ENCODE peak calls at places on chromosomes 13 and 19, in five cellular contexts. O, M, Z, V and L are unnamed samples.

GRCh38 chr13:114077938-114078335 is 54.5 kb downstream of the RASA3 start:
- DNase-seq in O (no peak), M (no peak), Z (no peak), V (peak; percentile 20), L (no peak)

GRCh38 chr13:78160793-78161192 is 242.2 kb upstream of the EDNRB start:
- DNase-seq in O (no peak), M (no peak), Z (no peak), V (no peak), L (no peak)

GRCh38 chr19:45298264-45298663 is 24.4 kb downstream of the CKM start:
- DNase-seq in O (no peak), M (no peak), Z (no peak), V (no peak), L (no peak)

GRCh38 chr13:80363890-80364503 is 23.1 kb upstream of the SPRY2 start:
- DNase-seq in O (peak; percentile 18), M (no peak), Z (no peak), V (no peak), L (no peak)

GRCh38 chr13:60936281-60936680 is 479.4 kb downstream of the PCDH20 start:
- DNase-seq in O (no peak), M (no peak), Z (no peak), V (no peak), L (no peak)

GRCh38 chr19:54502518-54503048 is at the start of gene LAIR2:
- DNase-seq in O (no peak), M (no peak), Z (no peak), V (no peak), L (no peak)

GRCh38 chr13:40916207-40916998 is 102.7 kb downstream of the ELF1 start:
- DNase-seq in O (no peak), M (no peak), Z (no peak), V (no peak), L (no peak)

GRCh38 chr19:33654840-33655508 is 33.2 kb downstream of the CHST8 start:
- DNase-seq in O (no peak), M (no peak), Z (no peak), V (no peak), L (no peak)

GRCh38 chr13:96075953-96076543 is 13.9 kb upstream of the HS6ST3 start:
- DNase-seq in O (peak; percentile 12), M (no peak), Z (no peak), V (no peak), L (no peak)

GRCh38 chr19:14366529-14366928 is 14.7 kb upstream of the ADGRE5 start:
- DNase-seq in O (peak; percentile 69), M (peak; percentile 92), Z (peak; percentile 98), V (peak; percentile 77), L (peak; percentile 46)

GRCh38 chr13:61410669-61411297 is 4.9 kb downstream of the PCDH20 start:
- DNase-seq in O (peak; percentile 5), M (peak; percentile 2), Z (no peak), V (peak; percentile 9), L (no peak)

GRCh38 chr19:35048911-35049411 is 7.4 kb downstream of the HPN start:
- DNase-seq in O (no peak), M (no peak), Z (no peak), V (no peak), L (no peak)

GRCh38 chr19:28633223-28634030 is 579.5 kb downstream of the UQCRFS1 start:
- DNase-seq in O (no peak), M (no peak), Z (no peak), V (peak; percentile 76), L (peak; percentile 72)

GRCh38 chr13:30341815-30342570 is 34.6 kb upstream of the KATNAL1 start:
- DNase-seq in O (no peak), M (peak; percentile 44), Z (no peak), V (no peak), L (no peak)

GRCh38 chr13:37106642-37107041 is 1.2 kb upstream of the CSNK1A1L start:
- DNase-seq in O (no peak), M (no peak), Z (no peak), V (no peak), L (no peak)

GRCh38 chr13:19888799-19889198 is 25.4 kb upstream of the ZMYM5 start:
- DNase-seq in O (no peak), M (no peak), Z (no peak), V (no peak), L (no peak)

GRCh38 chr13:39786091-39786490 is 130.6 kb downstream of the COG6 start:
- DNase-seq in O (no peak), M (no peak), Z (no peak), V (no peak), L (no peak)

GRCh38 chr13:39789451-39789850 is 134.0 kb downstream of the COG6 start:
- DNase-seq in O (no peak), M (no peak), Z (no peak), V (no peak), L (no peak)

GRCh38 chr13:39784347-39784746 is 128.9 kb downstream of the COG6 start:
- DNase-seq in O (no peak), M (no peak), Z (no peak), V (no peak), L (no peak)

GRCh38 chr13:39787086-39787487 is 131.6 kb downstream of the COG6 start:
- DNase-seq in O (no peak), M (no peak), Z (no peak), V (no peak), L (no peak)

DNA sequence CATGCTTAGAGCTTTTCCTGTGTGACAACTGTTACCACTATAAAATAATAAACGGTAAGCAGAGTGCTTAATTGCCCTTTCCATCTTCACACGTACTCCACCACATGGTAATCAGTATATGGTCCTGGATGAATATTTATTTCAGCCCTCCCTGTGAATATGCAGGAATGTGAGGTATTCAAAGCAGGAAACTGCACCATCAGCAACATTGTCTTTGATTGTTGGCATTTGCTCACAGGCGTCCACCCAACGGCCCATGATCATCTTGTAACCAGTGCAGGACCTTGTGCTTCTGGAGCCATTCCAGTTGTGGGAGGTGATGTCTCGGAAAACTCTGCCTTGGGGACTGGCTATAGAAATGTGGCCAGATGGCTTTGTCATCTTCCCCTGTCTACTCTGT is 132.6 kb downstream of the COG6 start:
- DNase-seq in O (no peak), M (no peak), Z (no peak), V (no peak), L (no peak)
- H3K79me2 ChIP-seq in O (no peaks in the 10 kb centered on the region), M (no peaks in the 10 kb centered on the region), Z (no peaks in the 10 kb centered on the region), V (no peaks in the 10 kb centered on the region), L (no peaks in the 10 kb centered on the region)

GRCh38 chr19:4794971-4795370 is 3.4 kb downstream of the FEM1A start:
- DNase-seq in O (no peak), M (no peak), Z (no peak), V (no peak), L (no peak)
- TF ChIP-seq ZNF274 in O (no peak), M (no peak), Z (no peak), V (no peak), L (no peak)

GRCh38 chr13:27148900-27149299 is 22.7 kb downstream of the USP12 start:
- DNase-seq in O (no peak), M (no peak), Z (no peak), V (no peak), L (no peak)

GRCh38 chr13:27151798-27152599 is 19.6 kb downstream of the USP12 start:
- DNase-seq in O (peak; percentile 55), M (no peak), Z (no peak), V (no peak), L (no peak)

GRCh38 chr13:27141746-27142145 is 29.9 kb downstream of the USP12 start:
- DNase-seq in O (no peak), M (no peak), Z (no peak), V (no peak), L (no peak)

GRCh38 chr13:27149702-27150101 is 21.9 kb downstream of the USP12 start:
- DNase-seq in O (no peak), M (no peak), Z (no peak), V (no peak), L (no peak)

DNA sequence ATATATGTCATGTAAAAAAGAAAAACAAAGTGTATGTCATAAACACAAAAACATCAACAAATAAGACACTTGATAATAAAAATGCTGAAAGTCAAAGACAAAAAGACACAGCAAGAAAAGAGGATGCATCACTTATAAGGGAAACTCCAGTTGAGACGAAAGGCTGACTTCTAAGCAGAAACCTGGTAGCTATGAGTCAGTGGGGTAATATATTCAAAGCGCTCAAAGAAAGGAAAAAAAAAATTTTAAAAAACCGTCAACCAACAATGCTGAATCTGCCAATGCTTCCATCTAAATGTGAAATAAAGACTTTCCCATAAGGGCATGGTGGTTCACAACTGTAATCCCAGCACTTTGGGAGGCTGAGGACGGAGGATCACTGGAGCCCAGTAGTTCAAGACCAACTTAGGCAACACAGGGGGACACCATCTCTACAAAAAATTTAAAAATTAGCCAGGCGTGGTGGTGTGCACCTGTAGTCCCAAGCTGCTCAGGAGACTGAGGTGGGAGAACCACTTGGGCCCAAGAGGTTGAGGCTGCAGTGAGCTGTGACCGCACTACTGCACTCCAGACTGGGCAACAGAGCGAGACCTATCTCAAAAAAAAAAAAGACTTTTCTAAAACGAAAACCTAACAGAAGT is 24.0 kb downstream of the USP12 start:
- DNase-seq in O (no peak), M (no peak), Z (peak; percentile 74), V (no peak), L (no peak)
- H3K79me2 ChIP-seq in O (peaks cover 78% of the 10 kb centered on the region), M (peaks cover 97% of the 10 kb centered on the region), Z (peaks cover 86% of the 10 kb centered on the region), V (peaks cover 90% of the 10 kb centered on the region), L (peaks cover 93% of the 10 kb centered on the region)

GRCh38 chr13:44618326-44618725 is 42.2 kb upstream of the TSC22D1 start:
- DNase-seq in O (no peak), M (no peak), Z (no peak), V (no peak), L (no peak)
- TF ChIP-seq ZNF274 in O (no peak), M (no peak), Z (no peak), V (no peak), L (no peak)